ENCODE peak calls at places on chromosomes 11 and 22, in ten cellular contexts. F, E, W, M, S, L, J, K, R and Q are unnamed samples.

GRCh38 chr11:78080818-78081495 is 1.3 kb upstream of the NDUFC2 start:
- DNase-seq in S (no peak), R (no peak), E (peak), W (no peak), J (peak), M (peak), F (no peak), K (no peak), L (no peak), Q (peak)

GRCh38 chr22:27748355-27749168 is 53.0 kb downstream of the MN1 start:
- DNase-seq in M (no peak), E (peak), F (peak), J (peak), L (no peak), K (no peak), W (no peak), S (no peak), R (no peak), Q (no peak)

GRCh38 chr22:41479671-41480396 is 10.9 kb downstream of the ACO2 start:
- DNase-seq in F (peak), S (no peak), M (no peak), L (no peak), R (no peak), E (peak), J (peak), W (no peak), K (no peak), Q (peak)

GRCh38 chr11:46240371-46240770 is 37.1 kb upstream of the CREB3L1 start:
- DNase-seq in L (no peak), M (no peak), J (peak), E (no peak), S (no peak), K (no peak), W (no peak), F (no peak), R (no peak), Q (no peak)

GRCh38 chr11:86484164-86484794 is 109.6 kb downstream of the CCDC81 start:
- DNase-seq in K (no peak), R (peak), S (no peak), F (peak), L (no peak), E (peak), M (no peak), W (no peak), J (peak), Q (peak)

GRCh38 chr11:11998091-11998781 is 10.2 kb downstream of the DKK3 start:
- DNase-seq in R (no peak), E (peak), K (no peak), W (no peak), L (no peak), M (peak), J (peak), F (peak), S (no peak), Q (peak)

GRCh38 chr11:27541790-27542189 is 35.2 kb upstream of the LIN7C start:
- DNase-seq in E (no peak), L (no peak), W (no peak), F (no peak), S (no peak), M (no peak), R (no peak), K (no peak), J (no peak), Q (no peak)

GRCh38 chr11:12087075-12087775 is 23.2 kb upstream of the MICAL2 start:
- DNase-seq in M (peak), W (no peak), R (peak), J (peak), K (no peak), L (no peak), S (no peak), F (peak), E (peak), Q (peak)

GRCh38 chr11:113689711-113690618 is 16.1 kb downstream of the TMPRSS5 start:
- DNase-seq in W (no peak), L (no peak), K (no peak), S (no peak), E (no peak), R (no peak), M (no peak), F (peak), J (no peak), Q (no peak)

GRCh38 chr11:43943931-43944751 is 1.7 kb downstream of the C11orf96 start:
- DNase-seq in K (no peak), L (no peak), F (peak), J (no peak), W (no peak), M (peak), E (peak), S (peak), R (peak), Q (peak)

GRCh38 chr11:123020968-123021367 is 39.3 kb upstream of the BSX start:
- DNase-seq in W (no peak), E (peak), S (peak), F (peak), M (peak), K (no peak), L (no peak), R (no peak), J (peak), Q (peak)

GRCh38 chr11:17782938-17783337 is 48.4 kb downstream of the KCNC1 start:
- DNase-seq in M (no peak), S (no peak), L (no peak), F (no peak), R (no peak), K (no peak), W (no peak), J (no peak), E (no peak), Q (no peak)

GRCh38 chr22:19880786-19881569 is 26.3 kb upstream of the GNB1L start:
- DNase-seq in J (peak), R (peak), E (peak), K (no peak), W (no peak), S (no peak), F (peak), M (no peak), L (no peak), Q (peak)

GRCh38 chr22:25053153-25053805 is 100.8 kb downstream of the KIAA1671 start:
- DNase-seq in R (no peak), F (no peak), M (no peak), E (peak), J (peak), K (no peak), S (no peak), L (no peak), W (no peak), Q (no peak)

GRCh38 chr11:985848-986247 is 50.7 kb downstream of the MUC6 start:
- DNase-seq in W (no peak), K (no peak), L (no peak), F (no peak), S (no peak), R (no peak), E (no peak), M (no peak), J (no peak), Q (no peak)

GRCh38 chr11:64839335-64839734 is 5.1 kb downstream of the CDC42BPG start:
- DNase-seq in W (no peak), E (no peak), L (no peak), K (no peak), J (no peak), M (no peak), S (no peak), R (no peak), F (no peak), Q (no peak)

GRCh38 chr22:35299217-35299716 is 427 bp upstream of the TOM1 start:
- DNase-seq in R (no peak), S (no peak), J (peak), W (no peak), K (no peak), M (no peak), E (no peak), L (no peak), F (peak), Q (no peak)